ENCODE peak calls at places on chromosomes 3 and 15, in four cellular contexts. K, H, Y and F are unnamed samples.

GRCh38 chr15:80679805-80680175 is 15.3 kb upstream of the ABHD17C start:
- DNase-seq in K (no peak), H (no peak), Y (no peak), F (no peak)

GRCh38 chr3:62242846-62243245 is 130.5 kb downstream of the FEZF2 start:
- DNase-seq in K (no peak), H (no peak), Y (no peak), F (no peak)

GRCh38 chr3:141114816-141115458 is 63.8 kb downstream of the SPSB4 start:
- DNase-seq in K (no peak), H (no peak), Y (no peak), F (peak)

GRCh38 chr3:1444196-1444595 is 351.4 kb downstream of the CNTN6 start:
- DNase-seq in K (no peak), H (no peak), Y (no peak), F (no peak)

GRCh38 chr3:40096561-40097506 is 212.7 kb upstream of the EIF1B start:
- DNase-seq in K (no peak), H (no peak), Y (no peak), F (peak)

GRCh38 chr15:65914371-65914770 is 45.1 kb downstream of the RAB11A start:
- DNase-seq in K (no peak), H (no peak), Y (no peak), F (no peak)

GRCh38 chr3:188248036-188248561 is 94.1 kb downstream of the LPP start:
- DNase-seq in K (no peak), H (no peak), Y (no peak), F (no peak)

GRCh38 chr3:148466143-148466542 is 231.6 kb upstream of the AGTR1 start:
- DNase-seq in K (peak), H (no peak), Y (no peak), F (no peak)

GRCh38 chr3:5687230-5687629 is 499.7 kb downstream of the EDEM1 start:
- DNase-seq in K (no peak), H (no peak), Y (no peak), F (no peak)

GRCh38 chr3:129604942-129605592 is 1.4 kb downstream of the PLXND1 start:
- DNase-seq in K (no peak), H (no peak), Y (no peak), F (no peak)